ENCODE peak calls at places on chromosome 15, in four cellular contexts. O is heart left ventricle, B is adrenal gland, T is pancreas. S is an unnamed sample.

GRCh38 chr15:99343836-99344551 is 92.7 kb downstream of the LRRC28 start:
- DNase-seq in O (peak), B (peak), T (no peak), S (peak)

GRCh38 chr15:99707481-99708270 is 25.6 kb downstream of the LYSMD4 start:
- DNase-seq in O (no peak), T (no peak), B (no peak), S (no peak)

GRCh38 chr15:30929064-30929669 is 25.5 kb downstream of the FAN1 start:
- DNase-seq in B (no peak), O (no peak), T (no peak), S (no peak)

GRCh38 chr15:74519311-74519710 is 21.7 kb upstream of the ARID3B start:
- DNase-seq in T (no peak), B (no peak), O (no peak), S (no peak)

GRCh38 chr15:94266000-94266399 is 34.6 kb downstream of the MCTP2 start:
- DNase-seq in T (no peak), B (no peak), O (no peak), S (no peak)

GRCh38 chr15:89926158-89926557 is 13.4 kb upstream of the ARPIN start:
- DNase-seq in O (no peak), T (peak), B (peak), S (no peak)

GRCh38 chr15:68031406-68031805 is 22.7 kb upstream of the PIAS1 start:
- DNase-seq in T (no peak), B (peak), O (no peak), S (no peak)

GRCh38 chr15:70892912-70893560 is 410 bp downstream of the LRRC49 start:
- DNase-seq in T (peak), O (peak), B (peak), S (peak)

GRCh38 chr15:79641841-79642240 is 209.7 kb downstream of the MINAR1 start:
- DNase-seq in O (no peak), T (no peak), B (no peak), S (no peak)

GRCh38 chr15:78768096-78768495 is 43.2 kb downstream of the ADAMTS7 start:
- DNase-seq in B (no peak), O (no peak), T (no peak), S (no peak)

GRCh38 chr15:44034933-44035624 is 160.0 kb downstream of the FRMD5 start:
- DNase-seq in O (peak), T (no peak), B (peak), S (no peak)

GRCh38 chr15:73631915-73632669 is 1.1 kb downstream of the NPTN start:
- DNase-seq in T (peak), O (peak), B (peak), S (peak)

GRCh38 chr15:60095711-60096110 is 91.6 kb downstream of the FOXB1 start:
- DNase-seq in O (no peak), T (no peak), B (no peak), S (no peak)

GRCh38 chr15:73388256-73388781 is 19.6 kb upstream of the HCN4 start:
- DNase-seq in T (peak), O (no peak), B (peak), S (no peak)

GRCh38 chr15:61653110-61653509 is 407.1 kb downstream of the VPS13C start:
- DNase-seq in B (no peak), T (no peak), O (peak), S (no peak)

GRCh38 chr15:50685976-50686467 is 575 bp downstream of the TRPM7 start:
- DNase-seq in T (peak), O (peak), B (peak), S (peak)

GRCh38 chr15:91141102-91141501 is 41.0 kb downstream of the SV2B start:
- DNase-seq in O (no peak), B (no peak), T (no peak), S (no peak)

GRCh38 chr15:40743921-40744809 is 10.9 kb downstream of the RMDN3 start:
- DNase-seq in T (no peak), B (no peak), O (no peak), S (no peak)

GRCh38 chr15:89167267-89168176 is 53.9 kb downstream of the RLBP1 start:
- DNase-seq in T (no peak), O (no peak), B (peak), S (no peak)

GRCh38 chr15:63626955-63627354 is 29.8 kb downstream of the FBXL22 start:
- DNase-seq in O (no peak), B (no peak), T (no peak), S (no peak)

GRCh38 chr15:89441295-89441762 is 55.1 kb downstream of the RHCG start:
- DNase-seq in B (no peak), O (no peak), T (no peak), S (no peak)

GRCh38 chr15:37107754-37108724 is 7.7 kb upstream of the MEIS2 start:
- DNase-seq in O (no peak), T (no peak), B (no peak), S (no peak)
- H3K4me3 ChIP-seq in O (peak), T (no peak), B (no peak), S (no peak)

DNA sequence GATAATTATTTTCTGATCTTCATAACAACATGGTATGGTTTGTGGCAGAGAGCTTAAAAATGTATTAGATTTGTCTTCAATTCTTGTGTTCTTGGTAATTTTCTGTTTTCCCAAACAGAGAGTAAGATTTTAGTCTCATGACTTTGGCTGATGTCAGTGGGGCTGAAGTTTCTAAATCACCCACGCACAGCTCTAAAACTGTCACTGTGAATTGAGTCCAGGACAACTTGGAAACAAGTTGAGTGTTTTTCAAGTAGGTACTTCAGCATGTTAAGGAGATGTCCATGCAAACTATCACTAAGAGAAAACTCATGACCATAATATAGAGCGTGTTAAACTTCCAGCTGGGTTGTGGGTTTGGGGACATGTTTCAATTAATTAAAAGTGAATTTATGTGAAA is 90.0 kb downstream of the KLHL25 start:
- DNase-seq in T (no peak), O (no peak), B (no peak), S (no peak)
- H3K4me3 ChIP-seq in T (no peak), O (no peak), B (no peak), S (no peak)

DNA sequence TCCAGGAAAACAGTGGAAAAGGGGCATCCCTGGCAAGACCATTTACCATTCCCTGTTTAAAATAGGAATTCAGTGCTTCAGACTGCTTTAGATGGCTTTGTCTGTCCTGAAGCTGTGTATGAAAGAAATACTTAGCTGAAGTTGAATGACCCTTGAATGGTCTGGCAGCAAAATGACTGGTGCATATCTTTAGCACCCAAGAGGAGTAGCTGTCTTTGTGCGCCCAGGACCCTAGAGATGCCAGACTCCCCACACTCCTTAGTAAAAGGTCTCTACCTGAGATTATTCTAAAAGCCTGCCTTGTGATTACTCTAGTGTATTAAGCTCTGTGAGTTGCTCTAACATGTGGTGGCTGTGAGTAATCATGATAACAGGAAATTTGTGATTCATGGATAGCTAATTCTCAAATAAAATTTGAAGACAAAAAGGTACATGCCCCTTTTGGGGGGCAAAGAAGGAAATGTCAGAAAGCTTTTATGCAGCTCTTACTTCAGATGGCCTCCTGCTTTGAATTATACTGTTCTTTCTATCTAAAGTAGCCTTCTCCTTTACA is 3.2 kb downstream of the MAPKBP1 start:
- DNase-seq in T (no peak), O (no peak), B (no peak), S (no peak)
- H3K4me3 ChIP-seq in T (no peak), O (no peak), B (no peak), S (no peak)

DNA sequence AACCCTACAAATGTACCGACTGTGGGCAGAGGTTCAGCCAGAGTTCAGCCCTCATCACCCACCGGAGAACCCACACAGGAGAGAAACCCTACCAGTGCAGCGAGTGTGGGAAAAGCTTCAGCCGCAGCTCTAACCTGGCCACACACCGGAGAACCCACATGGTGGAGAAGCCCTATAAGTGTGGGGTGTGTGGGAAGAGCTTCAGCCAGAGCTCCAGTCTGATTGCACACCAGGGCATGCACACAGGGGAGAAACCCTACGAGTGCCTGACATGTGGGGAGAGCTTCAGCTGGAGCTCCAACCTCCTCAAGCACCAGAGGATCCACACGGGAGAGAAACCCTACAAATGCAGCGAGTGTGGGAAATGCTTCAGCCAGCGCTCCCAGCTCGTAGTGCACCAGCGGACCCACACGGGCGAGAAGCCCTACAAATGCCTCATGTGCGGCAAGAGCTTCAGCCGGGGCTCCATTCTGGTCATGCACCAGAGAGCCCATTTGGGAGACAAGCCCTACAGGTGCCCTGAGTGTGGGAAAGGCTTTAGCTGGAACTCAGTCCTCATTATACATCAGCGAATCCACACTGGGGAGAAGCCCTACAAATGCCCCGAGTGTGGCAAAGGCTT is 20.7 kb downstream of the ZSCAN2 start:
- DNase-seq in T (no peak), O (no peak), B (no peak), S (no peak)
- H3K4me3 ChIP-seq in T (no peak), O (no peak), B (no peak), S (no peak)

DNA sequence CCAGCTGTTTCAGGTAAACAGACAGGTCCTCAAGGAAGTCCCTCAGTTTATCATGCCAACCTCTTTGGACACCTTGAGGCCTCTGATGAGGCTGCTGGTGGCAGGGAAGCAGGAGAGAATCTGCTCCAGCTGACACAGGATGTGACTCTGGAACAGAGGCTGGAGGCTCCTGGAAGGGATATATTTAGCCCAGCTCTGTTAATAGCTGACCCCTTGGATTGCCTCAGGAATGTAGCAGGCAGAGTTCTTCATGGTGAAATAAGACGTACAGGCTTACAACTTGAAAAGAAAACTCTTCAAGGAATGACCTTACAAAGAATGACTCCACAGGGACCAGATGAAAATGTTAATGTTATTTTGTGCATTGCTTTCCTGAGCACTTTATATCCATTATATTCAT is 90.5 kb downstream of the AQP9 start:
- DNase-seq in O (peak), B (no peak), T (no peak), S (no peak)
- H3K4me3 ChIP-seq in O (no peak), B (no peak), T (no peak), S (no peak)

GRCh38 chr15:66252411-66253295 is 897 bp downstream of the MEGF11 start:
- DNase-seq in B (peak), T (peak), O (peak), S (peak)

GRCh38 chr15:66253643-66254363 is at the start of gene MEGF11:
- DNase-seq in B (peak), O (peak), T (no peak), S (peak)

GRCh38 chr15:66251790-66252355 is 1.7 kb downstream of the MEGF11 start:
- DNase-seq in O (no peak), B (no peak), T (no peak), S (no peak)

GRCh38 chr15:66254364-66255292 is 1.1 kb upstream of the MEGF11 start:
- DNase-seq in T (no peak), B (no peak), O (no peak), S (no peak)

GRCh38 chr15:66253296-66253642 is 281 bp downstream of the MEGF11 start:
- DNase-seq in O (no peak), T (no peak), B (no peak), S (no peak)
- H3K4me3 ChIP-seq in O (peak), T (peak), B (no peak), S (peak)

GRCh38 chr15:101242160-101242998 is 9.5 kb downstream of the CHSY1 start:
- DNase-seq in O (no peak), B (peak), T (no peak), S (no peak)
- H3K4me3 ChIP-seq in O (no peak), B (no peak), T (no peak), S (no peak)

GRCh38 chr15:76342046-76342381 is 5.4 kb downstream of the ISL2 start:
- DNase-seq in T (no peak), O (no peak), B (no peak), S (no peak)
- H3K4me3 ChIP-seq in T (no peak), O (no peak), B (no peak), S (peak)